ENCODE peak calls at places on chromosomes 1 and 21, in ten cellular contexts. I is activated CD8-positive, alpha-beta memory T cell treated with anti-CD3 and anti-CD28 coated beads, Interleukin-2, amount 50 U/mL, for 4 hours; Y is NCI-H1092 treated with DMSO at 0.1 percent for 48 hours; N is GM04503; G is naive thymus-derived CD8-positive, alpha-beta T cell; A is right cardiac atrium; W is activated CD4-positive, alpha-beta T cell treated with anti-CD3 and anti-CD28 coated beads, Interleukin-2, amount 10 ng/mL, durations not matched to agents 7 days and 5 days; Z is left cardiac atrium; V is stimulated activated CD8-positive, alpha-beta memory T cell treated with anti-CD3 and anti-CD28 coated beads, Interleukin-7, amount 100 ng/mL, for 24 hours; M is iris pigment epithelial cell. U is an unnamed sample.

GRCh38 chr1:245880754-245881403 is 626.2 kb downstream of the SMYD3 start:
- DNase-seq in I (no peak), Y (no peak), N (peak), G (no peak), A (no peak), W (no peak), Z (no peak), V (no peak), M (peak), U (no peak)

GRCh38 chr1:3663999-3664699 is 11.8 kb downstream of the TP73 start:
- DNase-seq in I (no peak), Y (no peak), N (no peak), G (peak), A (peak), W (no peak), Z (peak), V (no peak), M (no peak), U (no peak)

GRCh38 chr1:243264718-243265117 is 8.9 kb downstream of the SDCCAG8 start:
- DNase-seq in I (no peak), Y (no peak), N (peak), G (no peak), A (no peak), W (no peak), Z (no peak), V (no peak), M (peak), U (no peak)

GRCh38 chr1:91846007-91846620 is 39.8 kb downstream of the TGFBR3 start:
- DNase-seq in I (no peak), Y (peak), N (no peak), G (no peak), A (peak), W (no peak), Z (peak), V (no peak), M (peak), U (no peak)

GRCh38 chr1:22776051-22776611 is 65.5 kb downstream of the EPHB2 start:
- DNase-seq in I (no peak), Y (no peak), N (no peak), G (no peak), A (no peak), W (no peak), Z (no peak), V (no peak), M (no peak), U (no peak)

GRCh38 chr1:10957151-10957550 is 55.3 kb upstream of the TARDBP start:
- DNase-seq in I (no peak), Y (no peak), N (no peak), G (no peak), A (no peak), W (no peak), Z (no peak), V (no peak), M (no peak), U (no peak)

GRCh38 chr1:90709535-90709934 is 7.6 kb downstream of the BARHL2 start:
- DNase-seq in I (no peak), Y (no peak), N (no peak), G (no peak), A (no peak), W (no peak), Z (no peak), V (no peak), M (no peak), U (no peak)

GRCh38 chr21:45923146-45923545 is 58.4 kb upstream of the COL6A1 start:
- DNase-seq in I (peak), Y (peak), N (peak), G (peak), A (peak), W (peak), Z (peak), V (peak), M (peak), U (peak)

GRCh38 chr1:201146626-201147390 is 7.5 kb downstream of the TMEM9 start:
- DNase-seq in I (no peak), Y (no peak), N (no peak), G (peak), A (no peak), W (no peak), Z (no peak), V (no peak), M (no peak), U (no peak)

GRCh38 chr1:154142358-154142757 is 12.5 kb downstream of the NUP210L start:
- DNase-seq in I (no peak), Y (no peak), N (no peak), G (no peak), A (no peak), W (no peak), Z (no peak), V (no peak), M (no peak), U (no peak)

GRCh38 chr1:237542525-237543418 is 347.9 kb downstream of the ZP4 start:
- DNase-seq in I (no peak), Y (no peak), N (no peak), G (no peak), A (no peak), W (no peak), Z (no peak), V (no peak), M (no peak), U (no peak)

GRCh38 chr1:6096243-6097116 is 50.8 kb downstream of the KCNAB2 start:
- DNase-seq in I (no peak), Y (no peak), N (no peak), G (peak), A (peak), W (no peak), Z (no peak), V (no peak), M (no peak), U (no peak)

GRCh38 chr1:187006896-187007295 is 178.1 kb downstream of the PLA2G4A start:
- DNase-seq in I (no peak), Y (no peak), N (no peak), G (no peak), A (no peak), W (no peak), Z (no peak), V (no peak), M (no peak), U (no peak)

GRCh38 chr1:228478912-228479665 is 8.1 kb upstream of the RNF187 start:
- DNase-seq in I (no peak), Y (no peak), N (no peak), G (no peak), A (no peak), W (no peak), Z (no peak), V (no peak), M (no peak), U (no peak)

GRCh38 chr1:212162635-212163034 is 122.6 kb upstream of the PPP2R5A start:
- DNase-seq in I (no peak), Y (peak), N (no peak), G (no peak), A (peak), W (peak), Z (peak), V (no peak), M (peak), U (peak)

GRCh38 chr1:89808429-89809117 is 12.3 kb upstream of the LRRC8D start:
- DNase-seq in I (no peak), Y (no peak), N (peak), G (no peak), A (no peak), W (no peak), Z (no peak), V (no peak), M (peak), U (no peak)

GRCh38 chr1:207327994-207328393 is 6.5 kb downstream of the CD55 start:
- DNase-seq in I (no peak), Y (no peak), N (peak), G (no peak), A (no peak), W (no peak), Z (no peak), V (no peak), M (peak), U (no peak)

GRCh38 chr1:115107501-115108260 is 18.4 kb upstream of the TSPAN2 start:
- DNase-seq in I (no peak), Y (no peak), N (no peak), G (no peak), A (no peak), W (no peak), Z (no peak), V (no peak), M (peak), U (no peak)

GRCh38 chr1:233442392-233442791 is 114.9 kb downstream of the MAP3K21 start:
- DNase-seq in I (no peak), Y (no peak), N (no peak), G (no peak), A (no peak), W (no peak), Z (no peak), V (no peak), M (peak), U (no peak)

GRCh38 chr21:44437371-44437695 is 18.0 kb upstream of the LRRC3 start:
- DNase-seq in I (peak), Y (no peak), N (no peak), G (peak), A (peak), W (no peak), Z (no peak), V (no peak), M (no peak), U (no peak)

GRCh38 chr1:173554541-173555250 is 48.2 kb downstream of the SLC9C2 start:
- DNase-seq in I (no peak), Y (no peak), N (no peak), G (no peak), A (no peak), W (no peak), Z (no peak), V (no peak), M (peak), U (no peak)

GRCh38 chr1:241627453-241628329 is 12.5 kb downstream of the CHML start:
- DNase-seq in I (peak), Y (peak), N (no peak), G (peak), A (no peak), W (peak), Z (no peak), V (no peak), M (peak), U (peak)

GRCh38 chr1:240495652-240496051 is 116.3 kb downstream of the GREM2 start:
- DNase-seq in I (no peak), Y (no peak), N (no peak), G (no peak), A (no peak), W (no peak), Z (no peak), V (no peak), M (no peak), U (no peak)

GRCh38 chr1:203289281-203289981 is 15.9 kb upstream of the BTG2 start:
- DNase-seq in I (peak), Y (no peak), N (no peak), G (peak), A (peak), W (peak), Z (peak), V (peak), M (no peak), U (peak)

GRCh38 chr1:162676087-162676486 is 43.8 kb downstream of the DDR2 start:
- DNase-seq in I (no peak), Y (no peak), N (no peak), G (no peak), A (no peak), W (no peak), Z (no peak), V (no peak), M (peak), U (no peak)

GRCh38 chr1:23168079-23168461 is 586 bp downstream of the LUZP1 start:
- DNase-seq in I (peak), Y (no peak), N (no peak), G (peak), A (peak), W (peak), Z (peak), V (no peak), M (no peak), U (no peak)

GRCh38 chr1:58755468-58755872 is 28.4 kb downstream of the JUN start:
- DNase-seq in I (peak), Y (no peak), N (peak), G (no peak), A (no peak), W (peak), Z (peak), V (peak), M (peak), U (peak)

GRCh38 chr1:39398278-39399010 is 93.0 kb upstream of the BMP8A start:
- DNase-seq in I (peak), Y (no peak), N (peak), G (no peak), A (peak), W (no peak), Z (peak), V (no peak), M (peak), U (peak)

GRCh38 chr21:45138199-45139002 is 64.0 kb downstream of the ADARB1 start:
- DNase-seq in I (peak), Y (peak), N (no peak), G (peak), A (peak), W (peak), Z (peak), V (peak), M (peak), U (peak)

GRCh38 chr1:24908591-24909259 is 21.4 kb downstream of the RUNX3 start:
- DNase-seq in I (no peak), Y (no peak), N (no peak), G (no peak), A (no peak), W (no peak), Z (no peak), V (no peak), M (no peak), U (no peak)

GRCh38 chr1:93661829-93662474 is 19.7 kb downstream of the BCAR3 start:
- DNase-seq in I (no peak), Y (no peak), N (peak), G (no peak), A (no peak), W (no peak), Z (no peak), V (no peak), M (peak), U (no peak)

GRCh38 chr1:175804556-175804955 is 61.2 kb upstream of the TNR start:
- DNase-seq in I (no peak), Y (peak), N (peak), G (no peak), A (no peak), W (no peak), Z (no peak), V (no peak), M (no peak), U (no peak)

GRCh38 chr1:31482478-31483011 is 69.5 kb downstream of the SERINC2 start:
- DNase-seq in I (no peak), Y (no peak), N (no peak), G (no peak), A (no peak), W (no peak), Z (no peak), V (no peak), M (no peak), U (no peak)

GRCh38 chr21:16579538-16579937 is 849.8 kb downstream of the USP25 start:
- DNase-seq in I (no peak), Y (no peak), N (no peak), G (no peak), A (no peak), W (no peak), Z (no peak), V (no peak), M (peak), U (no peak)